ENCODE peak calls at places on chromosomes 4 and X, in seven cellular contexts. H is midbrain, G is erythroblast, W is MCF 10A, E is GM12864, C is IMR-90, L is lung. F is an unnamed sample.

GRCh38 chrX:68671221-68671620 is 23.8 kb downstream of the STARD8 start:
- DNase-seq in E (no peak), H (no peak), C (no peak), L (no peak), W (no peak), G (no peak), F (no peak)

GRCh38 chr4:25552580-25553271 is 102.9 kb upstream of the SLC34A2 start:
- DNase-seq in C (no peak), E (no peak), L (peak), H (peak), G (no peak), W (peak), F (peak)

GRCh38 chr4:67988986-67989385 is 25.7 kb upstream of the TMPRSS11A start:
- DNase-seq in L (no peak), E (no peak), W (no peak), C (no peak), G (no peak), H (no peak), F (no peak)

GRCh38 chr4:184955636-184956035 is 62.7 kb upstream of the HELT start:
- DNase-seq in H (no peak), L (no peak), E (no peak), W (no peak), G (no peak), C (no peak), F (no peak)

GRCh38 chrX:30313322-30313721 is 4.1 kb upstream of the NR0B1 start:
- DNase-seq in G (no peak), W (no peak), H (no peak), E (no peak), C (no peak), L (no peak), F (no peak)

GRCh38 chrX:21374163-21374993 is at the start of gene CNKSR2:
- DNase-seq in G (peak), H (no peak), E (no peak), L (no peak), C (peak), W (no peak), F (peak)

GRCh38 chr4:150250998-150251651 is 172.9 kb downstream of the DCLK2 start:
- DNase-seq in C (no peak), E (no peak), L (no peak), H (no peak), W (no peak), G (no peak), F (no peak)

GRCh38 chr4:40648742-40649281 is 19.1 kb upstream of the RBM47 start:
- DNase-seq in H (no peak), G (no peak), E (no peak), C (no peak), L (no peak), W (no peak), F (no peak)

GRCh38 chr4:128565565-128566186 is 243.8 kb upstream of the JADE1 start:
- DNase-seq in E (no peak), L (peak), G (peak), W (peak), H (peak), C (no peak), F (peak)

GRCh38 chrX:134909258-134909657 is 81.5 kb upstream of the SMIM10 start:
- DNase-seq in H (no peak), C (no peak), G (peak), L (no peak), W (no peak), E (no peak), F (no peak)

GRCh38 chrX:82092307-82092706 is 890.4 kb downstream of the SH3BGRL start:
- DNase-seq in W (no peak), H (no peak), E (no peak), L (no peak), C (no peak), G (no peak), F (no peak)

GRCh38 chr4:57080781-57081650 is 29.2 kb downstream of the IGFBP7 start:
- DNase-seq in E (no peak), G (no peak), W (peak), L (no peak), H (no peak), C (peak), F (no peak)

GRCh38 chr4:65845169-65845568 is 174.9 kb upstream of the EPHA5 start:
- DNase-seq in L (no peak), G (no peak), E (no peak), W (no peak), H (no peak), C (no peak), F (no peak)

GRCh38 chr4:131001371-131001770 is 1905.4 kb downstream of the C4orf33 start:
- DNase-seq in W (no peak), G (no peak), H (no peak), L (no peak), C (no peak), E (no peak), F (no peak)

GRCh38 chr4:60039908-60040307 is 1160.2 kb upstream of the ADGRL3 start:
- DNase-seq in G (no peak), E (no peak), H (no peak), C (no peak), W (peak), L (no peak), F (peak)

GRCh38 chr4:39255916-39256315 is 73.6 kb downstream of the WDR19 start:
- DNase-seq in L (no peak), G (no peak), H (no peak), W (no peak), E (no peak), C (no peak), F (no peak)

GRCh38 chr4:16875487-16875886 is 23.0 kb downstream of the LDB2 start:
- DNase-seq in E (no peak), C (peak), L (no peak), W (no peak), H (no peak), G (no peak), F (no peak)

GRCh38 chr4:31069151-31069550 is 349.0 kb downstream of the PCDH7 start:
- DNase-seq in W (no peak), L (no peak), E (no peak), C (no peak), H (no peak), G (no peak), F (no peak)

GRCh38 chr4:145589923-145590702 is 29.1 kb upstream of the MMAA start:
- DNase-seq in E (no peak), W (no peak), G (no peak), H (no peak), L (no peak), C (no peak), F (no peak)

GRCh38 chrX:28613558-28613957 is 26.3 kb downstream of the IL1RAPL1 start:
- DNase-seq in W (no peak), C (no peak), G (no peak), H (no peak), L (no peak), E (no peak), F (no peak)

GRCh38 chr4:49032440-49033161 is 46.5 kb downstream of the CWH43 start:
- DNase-seq in C (peak), E (no peak), L (no peak), W (peak), H (peak), G (peak), F (no peak)

GRCh38 chr4:105283501-105283900 is 136.8 kb downstream of the TET2 start:
- DNase-seq in E (no peak), H (no peak), L (no peak), W (no peak), G (no peak), C (peak), F (no peak)

GRCh38 chr4:41957634-41958033 is 22.4 kb downstream of the TMEM33 start:
- DNase-seq in G (peak), C (peak), E (peak), W (peak), L (no peak), H (no peak), F (no peak)

GRCh38 chr4:164357957-164358356 is 396.0 kb upstream of the SMIM31 start:
- DNase-seq in G (no peak), W (peak), L (no peak), E (no peak), C (peak), H (no peak), F (no peak)

GRCh38 chrX:132015875-132016274 is 7.2 kb upstream of the STK26 start:
- DNase-seq in C (no peak), E (no peak), G (no peak), L (no peak), W (no peak), H (no peak), F (no peak)

GRCh38 chr4:2958446-2958845 is 4.8 kb downstream of the NOP14 start:
- DNase-seq in E (no peak), G (no peak), L (no peak), H (no peak), C (peak), W (no peak), F (no peak)

GRCh38 chr4:123643691-123644090 is 247.1 kb downstream of the SPRY1 start:
- DNase-seq in G (no peak), C (no peak), E (no peak), L (no peak), W (no peak), H (no peak), F (no peak)

GRCh38 chr4:38868055-38868965 is 704 bp downstream of the FAM114A1 start:
- DNase-seq in C (peak), E (no peak), G (no peak), L (peak), H (peak), W (peak), F (peak)

GRCh38 chr4:38967260-38968095 is 64.7 kb downstream of the TMEM156 start:
- DNase-seq in W (peak), E (no peak), C (peak), L (no peak), H (no peak), G (no peak), F (no peak)

GRCh38 chrX:109384569-109385174 is 97.2 kb downstream of the GUCY2F start:
- DNase-seq in E (no peak), H (peak), G (peak), L (no peak), C (peak), W (peak), F (no peak)

GRCh38 chr4:41236508-41236907 is 20.2 kb upstream of the UCHL1 start:
- DNase-seq in G (no peak), E (no peak), W (no peak), C (no peak), L (no peak), H (no peak), F (no peak)

GRCh38 chrX:7059214-7059838 is 88.2 kb upstream of the STS start:
- DNase-seq in C (no peak), H (no peak), E (peak), G (no peak), L (no peak), W (no peak), F (no peak)

GRCh38 chr4:170979736-170980135 is 833.5 kb upstream of the GALNTL6 start:
- DNase-seq in W (no peak), E (no peak), C (no peak), H (no peak), L (no peak), G (no peak), F (no peak)

GRCh38 chrX:57977992-57978391 is 67.7 kb upstream of the ZXDA start:
- DNase-seq in L (no peak), E (no peak), H (no peak), G (no peak), W (peak), C (no peak), F (no peak)

F was measured in pancreas.